ENCODE peak calls at places on chromosomes 6 and 20, in eight cellular contexts. J, E, Q, L, C, G, N and B are unnamed samples.

GRCh38 chr20:23255106-23255505 is 95.5 kb upstream of the NXT1 start:
- DNase-seq in J (no peak), E (no peak), Q (no peak), L (no peak), C (no peak), G (no peak), N (no peak), B (no peak)

GRCh38 chr20:14093652-14094051 is 98.3 kb downstream of the MACROD2 start:
- DNase-seq in J (no peak), E (no peak), Q (no peak), L (peak), C (no peak), G (no peak), N (no peak), B (no peak)

GRCh38 chr20:15100506-15101160 is 763.2 kb upstream of the FLRT3 start:
- DNase-seq in J (no peak), E (no peak), Q (no peak), L (no peak), C (no peak), G (peak), N (no peak), B (no peak)

GRCh38 chr20:48787861-48788375 is 39.9 kb downstream of the PREX1 start:
- DNase-seq in J (no peak), E (no peak), Q (no peak), L (no peak), C (no peak), G (peak), N (peak), B (peak)

GRCh38 chr6:101806241-101806640 is 412.7 kb downstream of the GRIK2 start:
- DNase-seq in J (no peak), E (no peak), Q (no peak), L (no peak), C (no peak), G (peak), N (no peak), B (peak)

GRCh38 chr20:1943267-1944002 is 48.2 kb downstream of the SIRPA start:
- DNase-seq in J (no peak), E (no peak), Q (no peak), L (no peak), C (no peak), G (peak), N (no peak), B (no peak)

GRCh38 chr6:109304284-109305015 is 77.8 kb downstream of the CD164 start:
- DNase-seq in J (peak), E (no peak), Q (no peak), L (no peak), C (no peak), G (peak), N (peak), B (no peak)

GRCh38 chr6:169071394-169071793 is 182.3 kb downstream of the THBS2 start:
- DNase-seq in J (no peak), E (no peak), Q (no peak), L (no peak), C (no peak), G (no peak), N (no peak), B (no peak)